ENCODE peak calls at places on chromosomes 11 and 22, in seven cellular contexts. Z, H, M, S, G, Y and T are unnamed samples.

GRCh38 chr11:117186431-117186761 is 7.9 kb downstream of the SIDT2 start:
- DNase-seq in Z (no peak), H (no peak), M (no peak), S (peak), G (no peak), Y (peak), T (no peak)

GRCh38 chr11:45655831-45656230 is 9.6 kb downstream of the CHST1 start:
- DNase-seq in Z (no peak), H (no peak), M (no peak), S (peak), G (no peak), Y (no peak), T (no peak)

GRCh38 chr11:134818531-134818930 is 406.5 kb upstream of the B3GAT1 start:
- DNase-seq in Z (no peak), H (no peak), M (no peak), S (no peak), G (no peak), Y (no peak), T (no peak)

GRCh38 chr11:83456075-83456474 is 169.9 kb upstream of the CCDC90B start:
- DNase-seq in Z (no peak), H (no peak), M (no peak), S (no peak), G (no peak), Y (no peak), T (no peak)

GRCh38 chr11:78310500-78310909 is 107.1 kb downstream of the GAB2 start:
- DNase-seq in Z (no peak), H (peak), M (peak), S (no peak), G (no peak), Y (peak), T (no peak)

GRCh38 chr22:27718186-27719032 is 83.1 kb downstream of the MN1 start:
- DNase-seq in Z (peak), H (peak), M (peak), S (peak), G (peak), Y (peak), T (peak)

GRCh38 chr11:125281831-125282595 is 117.5 kb downstream of the PKNOX2 start:
- DNase-seq in Z (no peak), H (no peak), M (no peak), S (no peak), G (peak), Y (no peak), T (no peak)

GRCh38 chr11:90438069-90438468 is 215.2 kb upstream of the CHORDC1 start:
- DNase-seq in Z (no peak), H (no peak), M (no peak), S (no peak), G (no peak), Y (no peak), T (no peak)

GRCh38 chr11:57471496-57471895 is 11.2 kb downstream of the RTN4RL2 start:
- DNase-seq in Z (no peak), H (no peak), M (no peak), S (no peak), G (no peak), Y (no peak), T (no peak)

GRCh38 chr11:224424-224823 is 11.7 kb downstream of the SIRT3 start:
- DNase-seq in Z (no peak), H (no peak), M (no peak), S (no peak), G (no peak), Y (no peak), T (no peak)

GRCh38 chr11:27116684-27117083 is 76.1 kb downstream of the BBOX1 start:
- DNase-seq in Z (no peak), H (no peak), M (no peak), S (no peak), G (no peak), Y (no peak), T (no peak)

GRCh38 chr22:35418088-35418487 is 18.1 kb downstream of the MCM5 start:
- DNase-seq in Z (no peak), H (no peak), M (no peak), S (no peak), G (no peak), Y (no peak), T (no peak)

GRCh38 chr22:34841321-34841901 is 224.5 kb upstream of the ISX start:
- DNase-seq in Z (no peak), H (no peak), M (no peak), S (no peak), G (no peak), Y (no peak), T (no peak)

GRCh38 chr22:33350961-33351360 is 292.8 kb upstream of the SYN3 start:
- DNase-seq in Z (no peak), H (no peak), M (no peak), S (no peak), G (no peak), Y (no peak), T (no peak)

GRCh38 chr11:62574363-62575057 is 819 bp upstream of the EEF1G start:
- DNase-seq in Z (no peak), H (peak), M (peak), S (peak), G (no peak), Y (no peak), T (no peak)

GRCh38 chr11:118435233-118435892 is 929 bp upstream of the KMT2A start:
- DNase-seq in Z (peak), H (peak), M (peak), S (peak), G (peak), Y (no peak), T (peak)

GRCh38 chr11:3105791-3106735 is 48.8 kb upstream of the CARS1 start:
- DNase-seq in Z (no peak), H (peak), M (no peak), S (no peak), G (no peak), Y (no peak), T (no peak)

GRCh38 chr11:85945788-85946187 is 90.6 kb downstream of the CCDC83 start:
- DNase-seq in Z (no peak), H (no peak), M (no peak), S (no peak), G (no peak), Y (no peak), T (no peak)

GRCh38 chr22:19853879-19854777 is 546 bp downstream of the GNB1L start:
- DNase-seq in Z (no peak), H (no peak), M (no peak), S (peak), G (peak), Y (no peak), T (no peak)

GRCh38 chr11:111629499-111629898 is 27.2 kb downstream of the SIK2 start:
- DNase-seq in Z (no peak), H (no peak), M (no peak), S (no peak), G (no peak), Y (no peak), T (no peak)

GRCh38 chr11:58921778-58922390 is 17.4 kb upstream of the GLYATL1 start:
- DNase-seq in Z (no peak), H (no peak), M (no peak), S (no peak), G (no peak), Y (no peak), T (no peak)

GRCh38 chr11:58922475-58922874 is 16.8 kb upstream of the GLYATL1 start:
- DNase-seq in Z (no peak), H (no peak), M (no peak), S (no peak), G (no peak), Y (no peak), T (peak)

GRCh38 chr11:58926251-58926650 is 13.0 kb upstream of the GLYATL1 start:
- DNase-seq in Z (no peak), H (no peak), M (no peak), S (no peak), G (no peak), Y (no peak), T (peak)

GRCh38 chr11:58924230-58924629 is 15.1 kb upstream of the GLYATL1 start:
- DNase-seq in Z (no peak), H (no peak), M (no peak), S (no peak), G (no peak), Y (no peak), T (no peak)

GRCh38 chr11:58923300-58923788 is 15.9 kb upstream of the GLYATL1 start:
- DNase-seq in Z (no peak), H (no peak), M (peak), S (no peak), G (peak), Y (no peak), T (peak)
- H3K4me3 ChIP-seq in Z (no peak), H (peak), M (no peak), S (no peak), G (peak), Y (no peak), T (no peak)

GRCh38 chr11:47587733-47588326 is 1.4 kb downstream of the FAM180B start:
- DNase-seq in Z (no peak), H (no peak), M (peak), S (peak), G (no peak), Y (peak), T (no peak)
- TF ChIP-seq POLR2A in Z (no peak), H (no peak), M (no peak), S (no peak), G (no peak), Y (no peak), T (no peak)

DNA sequence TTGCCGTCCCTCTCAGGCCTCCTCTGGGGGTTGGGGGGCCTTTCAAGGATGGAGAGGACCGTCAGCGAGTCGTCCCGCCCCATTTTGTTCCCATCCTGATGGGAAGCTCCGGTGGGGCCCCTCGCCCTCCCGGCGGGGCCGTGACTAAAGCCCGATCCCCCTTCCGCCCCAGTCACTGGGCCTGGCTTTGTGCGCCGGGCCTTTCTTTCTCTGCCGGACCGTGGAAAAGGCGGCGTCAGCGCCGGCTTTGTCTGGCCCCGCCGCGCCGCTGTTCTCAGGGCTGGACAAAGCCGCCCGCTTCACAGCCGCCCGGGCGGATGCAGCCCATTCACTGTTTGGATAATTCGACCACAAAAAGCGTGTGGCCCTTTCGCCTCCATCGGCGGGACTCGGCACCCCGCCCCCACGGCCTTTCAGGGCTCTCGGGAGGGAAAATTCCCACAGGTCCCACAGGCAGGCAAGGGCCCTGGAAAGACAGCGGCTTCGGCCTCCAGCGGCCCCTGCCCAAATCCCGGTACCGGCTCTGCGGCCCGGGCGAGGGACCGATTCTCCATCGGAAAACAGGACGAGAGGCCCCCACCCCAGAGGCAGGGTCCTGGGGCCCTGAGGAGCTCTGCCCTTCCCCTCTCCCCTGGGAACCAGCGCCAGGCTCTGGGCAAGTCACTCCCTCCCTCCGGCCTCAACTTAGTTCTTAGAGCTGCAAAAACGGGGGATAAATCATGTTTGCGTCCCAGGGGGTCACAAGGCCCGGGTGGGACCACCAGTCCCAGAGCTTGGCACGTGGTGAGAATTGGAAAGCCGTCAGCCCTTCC is 87.2 kb downstream of the WNT7B start:
- DNase-seq in Z (no peak), H (no peak), M (no peak), S (peak), G (no peak), Y (no peak), T (no peak)
- H3K4me3 ChIP-seq in Z (no peak), H (no peak), M (no peak), S (no peak), G (no peak), Y (no peak), T (no peak)

DNA sequence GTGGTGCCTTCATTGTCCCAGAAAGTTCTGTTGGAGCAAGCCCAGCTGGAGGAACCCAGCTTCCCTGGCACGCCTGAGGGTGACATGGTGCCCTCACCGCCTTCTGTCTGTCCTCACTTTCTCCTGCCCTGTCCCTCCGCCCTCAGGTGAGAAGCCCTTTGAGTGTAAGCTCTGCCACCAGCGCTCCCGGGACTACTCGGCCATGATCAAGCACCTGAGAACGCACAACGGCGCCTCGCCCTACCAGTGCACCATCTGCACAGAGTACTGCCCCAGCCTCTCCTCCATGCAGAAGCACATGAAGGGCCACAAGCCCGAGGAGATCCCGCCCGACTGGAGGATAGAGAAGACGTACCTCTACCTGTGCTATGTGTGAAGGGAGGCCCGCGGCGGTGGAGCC is 46.0 kb upstream of the NNMT start:
- DNase-seq in Z (no peak), H (no peak), M (no peak), S (no peak), G (no peak), Y (no peak), T (no peak)
- TF ChIP-seq POLR2A in Z (no peak), H (no peak), M (no peak), S (no peak), G (no peak), Y (no peak), T (no peak)

DNA sequence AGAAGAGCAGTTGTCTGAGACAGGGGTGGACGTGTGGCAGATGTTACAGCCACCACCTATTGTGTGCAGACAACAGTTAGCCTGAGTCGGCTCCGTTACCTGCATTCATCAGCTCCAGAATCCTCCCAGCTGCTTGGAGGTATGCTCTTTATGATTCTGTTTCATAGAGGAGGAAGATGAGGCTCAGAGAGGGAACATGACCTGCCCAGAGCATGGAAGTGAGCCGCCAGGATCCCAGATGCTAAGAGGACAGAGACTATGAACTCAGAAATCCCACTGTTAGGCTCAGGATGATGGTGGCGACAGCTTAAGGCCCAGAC is 1.5 kb downstream of the EMID1 start:
- DNase-seq in Z (no peak), H (no peak), M (no peak), S (no peak), G (no peak), Y (no peak), T (no peak)
- H3K4me3 ChIP-seq in Z (no peak), H (no peak), M (no peak), S (peak), G (peak), Y (no peak), T (no peak)

GRCh38 chr22:46070215-46070721 is 80.1 kb upstream of the PPARA start:
- DNase-seq in Z (no peak), H (peak), M (peak), S (peak), G (no peak), Y (peak), T (no peak)
- TF ChIP-seq POLR2A in Z (no peak), H (no peak), M (no peak), S (no peak), G (peak), Y (no peak), T (no peak)

GRCh38 chr11:105449100-105449734 is 160.7 kb upstream of the GRIA4 start:
- DNase-seq in Z (no peak), H (no peak), M (no peak), S (peak), G (no peak), Y (no peak), T (no peak)

GRCh38 chr11:105448703-105449079 is 161.2 kb upstream of the GRIA4 start:
- DNase-seq in Z (no peak), H (no peak), M (no peak), S (no peak), G (no peak), Y (no peak), T (no peak)

GRCh38 chr11:105447936-105448702 is 161.8 kb upstream of the GRIA4 start:
- DNase-seq in Z (no peak), H (no peak), M (no peak), S (peak), G (no peak), Y (no peak), T (no peak)

DNA sequence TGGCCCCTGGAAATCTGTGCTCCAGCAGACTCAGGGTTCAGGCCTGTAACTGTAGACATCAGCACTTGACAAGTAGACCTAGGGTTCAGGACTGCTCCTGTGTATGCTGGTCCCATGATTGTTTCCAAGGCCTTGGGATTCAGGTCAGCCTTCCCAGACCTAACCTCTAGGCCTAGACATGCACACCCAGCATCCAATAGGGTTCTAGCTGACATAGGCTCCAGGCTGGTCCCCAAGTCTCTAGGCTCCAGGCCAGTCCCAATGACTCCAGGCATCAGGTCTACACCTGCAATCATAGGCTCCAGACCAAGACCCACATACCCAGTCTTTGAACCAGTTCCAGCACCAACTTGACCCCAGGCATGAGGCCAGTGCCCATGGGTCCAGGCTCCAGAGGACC is 166.2 kb upstream of the GRIA4 start:
- DNase-seq in Z (no peak), H (no peak), M (no peak), S (peak), G (no peak), Y (no peak), T (no peak)
- H3K4me3 ChIP-seq in Z (no peak), H (no peak), M (no peak), S (no peak), G (no peak), Y (no peak), T (no peak)

GRCh38 chr11:65501530-65502273 is 2.9 kb downstream of the MALAT1 start:
- DNase-seq in Z (no peak), H (no peak), M (no peak), S (no peak), G (no peak), Y (no peak), T (no peak)
- TF ChIP-seq POLR2A in Z (no peak), H (peak), M (peak), S (no peak), G (no peak), Y (peak), T (no peak)

GRCh38 chr11:63889344-63889743 is 27.6 kb downstream of the RCOR2 start:
- DNase-seq in Z (no peak), H (peak), M (peak), S (no peak), G (no peak), Y (no peak), T (no peak)
- H3K4me3 ChIP-seq in Z (no peak), H (peak), M (peak), S (peak), G (no peak), Y (peak), T (no peak)